ENCODE peak calls at places on chromosomes 16 and 17, in four cellular contexts. D is K562, L is A549, I is HepG2. U is an unnamed sample.

GRCh38 chr17:69961488-69962145 is 113.4 kb upstream of the KCNJ16 start:
- DNase-seq in D (peak; percentile 9), L (peak; percentile 7), I (no peak), U (peak; percentile 16)

GRCh38 chr16:11949527-11949926 is 7.7 kb upstream of the NPIPB2 start:
- DNase-seq in D (peak; percentile 44), L (peak; percentile 55), I (peak; percentile 73), U (peak; percentile 36)

GRCh38 chr17:27944546-27945332 is 51.6 kb upstream of the LYRM9 start:
- DNase-seq in D (no peak), L (no peak), I (no peak), U (no peak)

GRCh38 chr16:67394271-67395104 is 1.2 kb upstream of the TPPP3 start:
- DNase-seq in D (no peak), L (no peak), I (no peak), U (peak; percentile 60)

GRCh38 chr16:88437367-88437964 is 15.6 kb upstream of the ZFPM1 start:
- DNase-seq in D (peak; percentile 85), L (peak; percentile 70), I (peak; percentile 48), U (peak; percentile 93)

GRCh38 chr17:47275245-47275984 is 21.8 kb downstream of the ITGB3 start:
- DNase-seq in D (peak; percentile 73), L (no peak), I (no peak), U (peak; percentile 75)

GRCh38 chr17:42340691-42341127 is 47.5 kb downstream of the STAT3 start:
- DNase-seq in D (no peak), L (no peak), I (no peak), U (no peak)

GRCh38 chr16:72530434-72530833 is 358.5 kb upstream of the PMFBP1 start:
- DNase-seq in D (no peak), L (no peak), I (no peak), U (no peak)

GRCh38 chr17:77738666-77739531 is 219.6 kb upstream of the TNRC6C start:
- DNase-seq in D (no peak), L (no peak), I (no peak), U (peak; percentile 7)

GRCh38 chr17:62094175-62094574 is 29.1 kb upstream of the MED13 start:
- DNase-seq in D (no peak), L (no peak), I (no peak), U (no peak)

GRCh38 chr17:80832266-80832676 is 159.4 kb upstream of the CHMP6 start:
- DNase-seq in D (peak; percentile 58), L (peak; percentile 55), I (no peak), U (peak; percentile 41)

GRCh38 chr17:737561-738113 is 5.2 kb downstream of the TLCD3A start:
- DNase-seq in D (no peak), L (no peak), I (no peak), U (no peak)

GRCh38 chr17:31997005-31997404 is 10.2 kb upstream of the LRRC37B start:
- DNase-seq in D (no peak), L (no peak), I (no peak), U (no peak)

GRCh38 chr16:19810817-19811731 is 73.6 kb downstream of the GPRC5B start:
- DNase-seq in D (no peak), L (peak; percentile 79), I (peak; percentile 68), U (no peak)

GRCh38 chr17:14038206-14038605 is 31.1 kb upstream of the COX10 start:
- DNase-seq in D (no peak), L (no peak), I (no peak), U (no peak)

GRCh38 chr16:16131659-16132058 is 91.6 kb downstream of the ABCC6 start:
- DNase-seq in D (no peak), L (no peak), I (no peak), U (no peak)

GRCh38 chr16:31404353-31405064 is 11.4 kb downstream of the ITGAD start:
- DNase-seq in D (peak; percentile 80), L (peak; percentile 97), I (no peak), U (no peak)

GRCh38 chr17:34601431-34601830 is 22.0 kb downstream of the TMEM132E start:
- DNase-seq in D (no peak), L (no peak), I (no peak), U (no peak)

GRCh38 chr17:7650509-7651096 is at the start of gene ATP1B2:
- DNase-seq in D (peak; percentile 93), L (peak; percentile 90), I (peak; percentile 67), U (peak; percentile 96)

GRCh38 chr16:29154676-29155121 is 169.8 kb downstream of the LAT start:
- DNase-seq in D (no peak), L (no peak), I (no peak), U (no peak)

GRCh38 chr17:29720471-29720990 is 97.8 kb upstream of the CORO6 start:
- DNase-seq in D (no peak), L (no peak), I (no peak), U (no peak)

GRCh38 chr17:29718446-29719039 is 95.8 kb upstream of the CORO6 start:
- DNase-seq in D (no peak), L (no peak), I (no peak), U (no peak)

GRCh38 chr17:29723283-29724047 is 100.8 kb upstream of the CORO6 start:
- DNase-seq in D (no peak), L (no peak), I (no peak), U (no peak)

GRCh38 chr17:29719469-29719868 is 96.8 kb upstream of the CORO6 start:
- DNase-seq in D (no peak), L (no peak), I (no peak), U (no peak)

DNA sequence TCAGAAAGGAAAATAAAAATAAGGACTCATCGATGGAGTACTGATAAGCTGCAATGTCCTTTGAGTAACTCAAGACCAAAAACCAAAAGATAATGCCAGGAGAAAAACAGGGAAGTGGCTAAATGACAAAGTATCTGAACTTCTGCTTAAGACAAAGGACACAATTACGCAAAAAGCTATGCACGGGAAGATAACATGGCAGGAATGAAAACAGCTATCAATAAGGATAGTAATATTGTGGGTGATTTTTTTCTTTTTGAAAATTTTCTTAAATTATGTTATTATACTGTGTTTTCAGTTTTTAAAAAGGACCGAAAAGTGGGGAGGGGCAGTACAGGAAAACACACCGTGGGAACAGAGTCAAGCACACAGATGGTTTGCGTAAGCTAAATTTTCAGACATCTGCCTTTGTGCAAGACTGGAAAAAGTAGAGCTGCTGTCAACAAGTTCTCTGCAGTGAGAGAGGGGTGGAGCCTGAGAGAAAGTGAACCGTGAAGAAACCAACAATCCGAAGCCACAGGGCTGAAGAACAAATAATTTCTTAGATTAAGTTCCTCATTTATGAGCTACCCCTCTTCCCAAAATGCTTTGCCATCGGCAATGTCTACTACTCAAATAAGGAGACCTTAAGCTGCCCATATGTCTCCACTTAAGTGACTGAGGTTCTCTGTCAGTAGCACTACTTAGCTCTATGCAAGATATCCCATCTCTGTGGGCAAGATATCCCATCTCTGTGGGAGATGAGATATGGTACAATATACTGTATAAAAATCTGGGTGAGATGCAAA is 99.9 kb upstream of the CORO6 start:
- DNase-seq in D (peak; percentile 24), L (no peak), I (no peak), U (no peak)
- TF ChIP-seq JUN in D (no peak), L (no peak), I (no peak), U (no peak)

DNA sequence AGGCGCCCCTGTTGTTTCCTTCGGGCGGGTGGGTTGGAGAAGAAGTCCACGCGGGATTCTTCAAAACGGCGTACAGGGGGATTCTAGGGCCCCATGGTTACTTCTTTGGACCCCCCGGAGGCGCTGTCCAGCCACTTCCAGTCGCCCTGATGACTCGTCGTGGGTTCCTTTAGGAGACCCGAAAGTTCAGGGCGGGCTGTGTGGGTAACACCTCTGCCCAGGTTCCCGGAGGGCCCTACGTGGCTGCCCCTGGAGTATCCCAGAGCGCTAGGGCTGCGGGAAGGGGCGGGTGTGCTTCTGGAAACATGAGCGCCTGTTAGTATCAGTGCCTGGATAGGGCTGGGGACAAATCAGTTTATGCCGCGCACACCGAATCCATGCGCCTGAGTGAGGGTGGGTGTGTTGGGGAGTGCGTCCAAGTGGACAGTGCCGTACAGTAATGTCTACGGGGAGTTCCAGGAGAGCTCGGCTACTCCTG is 602 bp upstream of the HIC1 start:
- DNase-seq in D (no peak), L (no peak), I (no peak), U (no peak)
- TF ChIP-seq ESRRA in D (no peak), L (no peak), I (no peak), U (no peak)

GRCh38 chr16:70437582-70438324 is 1.1 kb downstream of the ST3GAL2 start:
- DNase-seq in D (peak; percentile 13), L (no peak), I (no peak), U (no peak)
- TF ChIP-seq JUN in D (peak; percentile 34), L (no peak), I (no peak), U (no peak)

GRCh38 chr17:40023590-40024292 is 8.5 kb downstream of the CSF3 start:
- DNase-seq in D (no peak), L (no peak), I (no peak), U (no peak)
- TF ChIP-seq ESRRA in D (no peak), L (no peak), I (no peak), U (no peak)

GRCh38 chr16:54284319-54284930 is 2.2 kb downstream of the IRX3 start:
- DNase-seq in D (no peak), L (no peak), I (no peak), U (peak; percentile 46)

GRCh38 chr16:54286330-54287017 is at the start of gene IRX3:
- DNase-seq in D (no peak), L (peak; percentile 88), I (peak; percentile 91), U (peak; percentile 88)

GRCh38 chr16:54286067-54286329 is 589 bp downstream of the IRX3 start:
- DNase-seq in D (no peak), L (no peak), I (no peak), U (no peak)

GRCh38 chr16:54284931-54285413 is 1.6 kb downstream of the IRX3 start:
- DNase-seq in D (no peak), L (no peak), I (no peak), U (peak; percentile 20)

DNA sequence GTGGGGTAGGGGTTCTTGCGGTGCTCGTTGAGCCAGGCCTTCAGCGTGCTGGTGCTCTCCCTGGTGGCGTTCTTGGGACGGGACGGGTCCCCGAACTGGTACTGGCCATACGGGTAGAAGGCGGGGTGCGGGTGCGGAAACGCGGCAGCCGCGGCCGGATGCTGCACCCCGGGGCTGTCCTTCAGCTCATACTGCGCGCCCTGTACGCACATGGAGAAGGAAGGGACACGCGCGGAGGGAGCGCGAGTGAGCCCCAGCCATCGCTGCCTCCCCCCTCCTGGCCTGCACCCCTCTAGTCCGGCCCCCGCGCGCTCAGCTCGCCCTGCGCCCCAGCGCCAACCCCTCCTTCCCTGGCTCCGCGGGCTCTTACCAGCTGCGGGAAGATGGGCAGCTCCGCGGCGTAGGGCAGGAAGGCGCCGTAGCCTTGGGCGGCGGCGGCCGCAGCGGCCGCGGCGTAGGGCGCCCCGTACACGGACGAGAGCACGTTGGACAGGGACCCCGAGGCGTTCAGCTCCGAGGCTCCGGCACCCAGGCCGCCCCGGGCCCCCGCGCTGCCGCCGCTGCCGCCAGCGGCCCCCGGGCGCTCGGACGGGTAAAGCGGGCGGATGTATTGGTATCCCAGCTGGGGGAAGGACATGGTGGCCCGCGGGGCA is 1.0 kb downstream of the IRX3 start:
- DNase-seq in D (no peak), L (no peak), I (peak; percentile 38), U (peak; percentile 30)
- TF ChIP-seq JUN in D (no peak), L (no peak), I (no peak), U (no peak)

DNA sequence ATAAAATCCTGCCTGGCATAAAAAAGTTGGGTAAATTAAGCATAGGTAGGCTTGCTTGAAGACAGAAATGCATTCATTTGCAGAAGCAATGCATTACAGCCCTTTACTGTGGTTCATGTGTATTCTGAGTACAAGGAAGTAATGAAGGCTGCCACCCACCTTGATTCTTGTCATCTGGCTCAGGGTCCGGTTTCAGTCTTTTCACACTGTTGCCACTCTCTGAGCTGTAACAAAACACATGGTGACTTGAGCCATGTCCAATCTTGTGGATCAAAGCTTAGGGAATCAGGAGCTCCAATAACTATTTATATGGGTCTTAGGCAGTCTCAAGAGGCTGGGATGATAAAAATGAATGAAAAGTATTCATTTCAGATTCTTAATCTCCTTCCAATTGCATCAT is 22.0 kb downstream of the PSME3IP1 start:
- DNase-seq in D (no peak), L (no peak), I (no peak), U (no peak)
- TF ChIP-seq ESRRA in D (no peak), L (no peak), I (no peak), U (no peak)